ENCODE peak calls at places on chromosomes 12 and 14, in eight cellular contexts. Y is stimulated activated effector memory CD8-positive, alpha-beta T cell treated with anti-CD3 and anti-CD28 coated beads, Interleukin-12 subunit alpha, Interleukin-12 subunit beta, amount 100 ng/mL, for 72 hours; A is stimulated activated naive B cell treated with anti-CD40 and anti-IgM and Interleukin-4, amounts not matched to agents 10 μg/mL and 1 μg/mL and 100 μg/mL, for 72 hours; R is Right ventricle myocardium superior; M is mucosa of descending colon; E is PC-3; L is naive thymus-derived CD8-positive, alpha-beta T cell; G is natural killer cell. P is an unnamed sample.

GRCh38 chr12:92096346-92097136 is 49.1 kb downstream of the BTG1 start:
- ATAC-seq in Y (peak; percentile 96), A (no peak), R (no peak), M (no peak), E (peak; percentile 81), L (peak; percentile 66), G (no peak), P (no peak)

GRCh38 chr12:12240671-12241345 is 26.0 kb downstream of the LRP6 start:
- ATAC-seq in Y (no peak), A (no peak), R (no peak), M (peak; percentile 50), E (no peak), L (no peak), G (no peak), P (no peak)

GRCh38 chr14:30638926-30639325 is 16.8 kb downstream of the SCFD1 start:
- ATAC-seq in Y (no peak), A (no peak), R (no peak), M (no peak), E (no peak), L (no peak), G (no peak), P (no peak)

GRCh38 chr12:129028824-129029223 is 175.5 kb downstream of the GLT1D1 start:
- ATAC-seq in Y (no peak), A (no peak), R (no peak), M (no peak), E (no peak), L (no peak), G (no peak), P (no peak)

GRCh38 chr12:26869908-26870459 is 37.0 kb upstream of the ITPR2 start:
- ATAC-seq in Y (no peak), A (no peak), R (no peak), M (peak; percentile 4), E (no peak), L (no peak), G (no peak), P (peak; percentile 5)

GRCh38 chr12:107058190-107058589 is 35.2 kb downstream of the CRY1 start:
- ATAC-seq in Y (no peak), A (no peak), R (peak; percentile 78), M (no peak), E (no peak), L (no peak), G (no peak), P (no peak)

GRCh38 chr12:92080390-92081285 is 65.0 kb downstream of the BTG1 start:
- ATAC-seq in Y (peak; percentile 56), A (peak; percentile 59), R (peak; percentile 56), M (peak; percentile 82), E (peak; percentile 85), L (peak; percentile 80), G (peak; percentile 52), P (no peak)

GRCh38 chr14:85536835-85537195 is 6.9 kb downstream of the FLRT2 start:
- ATAC-seq in Y (no peak), A (no peak), R (no peak), M (no peak), E (no peak), L (no peak), G (no peak), P (no peak)

GRCh38 chr14:39219075-39219499 is 14.6 kb upstream of the MIA2 start:
- ATAC-seq in Y (no peak), A (no peak), R (no peak), M (peak; percentile 60), E (peak; percentile 48), L (no peak), G (no peak), P (no peak)

GRCh38 chr12:118103231-118103600 is 595 bp downstream of the VSIG10 start:
- ATAC-seq in Y (peak; percentile 20), A (peak; percentile 31), R (peak; percentile 25), M (peak; percentile 8), E (peak; percentile 5), L (peak; percentile 32), G (no peak), P (no peak)

GRCh38 chr14:53011053-53011462 is 60.2 kb upstream of the FERMT2 start:
- ATAC-seq in Y (no peak), A (no peak), R (peak; percentile 97), M (peak; percentile 61), E (peak; percentile 95), L (no peak), G (no peak), P (peak; percentile 80)

GRCh38 chr14:65966188-65966587 is 520.0 kb upstream of the CCDC196 start:
- ATAC-seq in Y (no peak), A (no peak), R (no peak), M (no peak), E (no peak), L (no peak), G (no peak), P (no peak)

GRCh38 chr12:111413442-111414086 is 7.8 kb downstream of the SH2B3 start:
- ATAC-seq in Y (no peak), A (no peak), R (peak; percentile 63), M (peak; percentile 82), E (peak; percentile 67), L (no peak), G (no peak), P (no peak)

GRCh38 chr12:100554608-100555077 is 18.8 kb upstream of the GAS2L3 start:
- ATAC-seq in Y (no peak), A (no peak), R (peak; percentile 89), M (peak; percentile 88), E (peak; percentile 88), L (no peak), G (no peak), P (peak; percentile 54)

GRCh38 chr14:65206448-65207096 is 104.3 kb upstream of the MAX start:
- ATAC-seq in Y (peak; percentile 92), A (peak; percentile 83), R (no peak), M (peak; percentile 44), E (peak; percentile 81), L (peak; percentile 43), G (no peak), P (peak; percentile 61)

GRCh38 chr12:27801630-27802029 is 21.6 kb upstream of the MANSC4 start:
- ATAC-seq in Y (peak; percentile 66), A (no peak), R (no peak), M (no peak), E (no peak), L (no peak), G (no peak), P (no peak)

P was measured in esophagus mucosa.